ENCODE peak calls at places on chromosomes 16 and 17, in five cellular contexts. One of them, this sample, is unnamed.

GRCh38 chr16:85034591-85035433 is 7.2 kb downstream of the KIAA0513 start:
- DNase-seq in progenitor cell of endocrine pancreas: no peak
- DNase-seq in A549: no peak
- DNase-seq in sigmoid colon: no peak
- DNase-seq in natural killer cell: no peak
- DNase-seq in this sample: no peak

GRCh38 chr17:16470302-16470701 is 21.7 kb downstream of the LRRC75A start:
- DNase-seq in progenitor cell of endocrine pancreas: no peak
- DNase-seq in A549: no peak
- DNase-seq in sigmoid colon: no peak
- DNase-seq in natural killer cell: no peak
- DNase-seq in this sample: no peak

GRCh38 chr17:76716834-76717205 is 6.1 kb upstream of the MXRA7 start:
- DNase-seq in progenitor cell of endocrine pancreas: no peak
- DNase-seq in A549: no peak
- DNase-seq in sigmoid colon: no peak
- DNase-seq in natural killer cell: no peak
- DNase-seq in this sample: peak; percentile 57

GRCh38 chr17:57939797-57940196 is 15.4 kb downstream of the CUEDC1 start:
- DNase-seq in progenitor cell of endocrine pancreas: no peak
- DNase-seq in A549: no peak
- DNase-seq in sigmoid colon: no peak
- DNase-seq in natural killer cell: no peak
- DNase-seq in this sample: no peak

GRCh38 chr16:10213748-10214147 is 31.5 kb upstream of the GRIN2A start:
- DNase-seq in progenitor cell of endocrine pancreas: no peak
- DNase-seq in A549: no peak
- DNase-seq in sigmoid colon: no peak
- DNase-seq in natural killer cell: no peak
- DNase-seq in this sample: no peak

GRCh38 chr16:80407265-80407987 is 133.4 kb upstream of the DYNLRB2 start:
- DNase-seq in progenitor cell of endocrine pancreas: no peak
- DNase-seq in A549: no peak
- DNase-seq in sigmoid colon: no peak
- DNase-seq in natural killer cell: no peak
- DNase-seq in this sample: no peak

GRCh38 chr17:6413073-6413472 is 21.8 kb downstream of the AIPL1 start:
- DNase-seq in progenitor cell of endocrine pancreas: no peak
- DNase-seq in A549: peak; percentile 84
- DNase-seq in sigmoid colon: no peak
- DNase-seq in natural killer cell: no peak
- DNase-seq in this sample: peak; percentile 61

GRCh38 chr17:83109793-83110645 is 30.6 kb downstream of the METRNL start:
- DNase-seq in progenitor cell of endocrine pancreas: no peak
- DNase-seq in A549: peak; percentile 94
- DNase-seq in sigmoid colon: peak; percentile 96
- DNase-seq in natural killer cell: no peak
- DNase-seq in this sample: peak; percentile 96

GRCh38 chr16:1972490-1972877 is 631 bp downstream of the TBL3 start:
- DNase-seq in progenitor cell of endocrine pancreas: no peak
- DNase-seq in A549: no peak
- DNase-seq in sigmoid colon: no peak
- DNase-seq in natural killer cell: no peak
- DNase-seq in this sample: no peak

GRCh38 chr16:3645504-3646347 is 8.8 kb upstream of the DNASE1 start:
- DNase-seq in progenitor cell of endocrine pancreas: no peak
- DNase-seq in A549: no peak
- DNase-seq in sigmoid colon: peak; percentile 34
- DNase-seq in natural killer cell: no peak
- DNase-seq in this sample: no peak

GRCh38 chr16:84662471-84662870 is 14.2 kb downstream of the KLHL36 start:
- DNase-seq in progenitor cell of endocrine pancreas: no peak
- DNase-seq in A549: no peak
- DNase-seq in sigmoid colon: no peak
- DNase-seq in natural killer cell: no peak
- DNase-seq in this sample: no peak

GRCh38 chr16:68366062-68366461 is 55.2 kb downstream of the PRMT7 start:
- DNase-seq in progenitor cell of endocrine pancreas: no peak
- DNase-seq in A549: no peak
- DNase-seq in sigmoid colon: no peak
- DNase-seq in natural killer cell: no peak
- DNase-seq in this sample: no peak

DNA sequence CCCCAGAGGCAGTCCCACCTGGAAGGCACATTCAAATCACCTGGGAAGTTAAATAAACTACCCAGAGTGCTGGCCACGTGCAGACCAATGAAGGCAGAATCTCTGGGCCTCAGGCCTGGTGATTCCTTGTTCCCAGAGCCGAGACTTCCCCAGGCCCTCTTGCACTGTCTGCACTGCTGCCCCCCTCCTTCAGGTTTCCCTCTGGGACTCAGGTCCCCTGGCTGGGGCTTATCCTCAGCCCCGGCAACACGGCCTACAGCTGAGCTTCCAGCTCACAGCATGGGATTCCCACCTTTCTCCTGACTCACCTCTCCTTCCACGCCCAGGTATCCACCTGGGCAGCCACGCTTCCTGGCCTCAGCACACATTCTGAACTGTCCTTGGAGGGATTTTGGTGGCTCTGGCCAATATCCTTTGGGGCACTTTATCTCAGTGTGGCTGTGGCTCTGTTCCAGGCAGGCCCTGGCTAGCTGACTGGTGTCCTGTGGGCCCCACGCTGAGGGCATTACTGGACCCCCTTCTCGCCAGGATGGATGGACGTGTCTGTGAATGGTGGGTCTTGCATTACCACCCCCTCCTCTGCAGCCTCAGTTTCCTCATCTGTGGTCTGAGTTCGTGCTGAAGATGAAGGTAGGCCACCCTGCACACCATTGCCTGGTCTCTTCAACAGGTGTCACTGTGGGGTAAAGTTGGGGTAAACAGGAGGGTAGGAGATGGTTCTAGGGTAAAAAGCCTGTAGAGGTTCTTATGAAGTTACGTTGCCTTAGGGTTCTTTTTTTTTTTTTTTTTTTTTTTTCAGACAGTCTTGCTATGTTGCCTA is 165.7 kb downstream of the IRF8 start:
- DNase-seq in progenitor cell of endocrine pancreas: no peak
- DNase-seq in A549: no peak
- DNase-seq in sigmoid colon: no peak
- DNase-seq in natural killer cell: no peak
- DNase-seq in this sample: no peak
- TF ChIP-seq CTCF in progenitor cell of endocrine pancreas: no peak
- TF ChIP-seq CTCF in A549: no peak
- TF ChIP-seq CTCF in sigmoid colon: no peak
- TF ChIP-seq CTCF in natural killer cell: no peak
- TF ChIP-seq CTCF in this sample: no peak

GRCh38 chr17:37570527-37571093 is 38.6 kb downstream of the SYNRG start:
- DNase-seq in progenitor cell of endocrine pancreas: no peak
- DNase-seq in A549: peak; percentile 87
- DNase-seq in sigmoid colon: no peak
- DNase-seq in natural killer cell: no peak
- DNase-seq in this sample: peak; percentile 90
- TF ChIP-seq CTCF in progenitor cell of endocrine pancreas: peak; percentile 49
- TF ChIP-seq CTCF in A549: peak; percentile 68
- TF ChIP-seq CTCF in sigmoid colon: no peak
- TF ChIP-seq CTCF in natural killer cell: no peak
- TF ChIP-seq CTCF in this sample: peak; percentile 75

GRCh38 chr17:45284176-45285140 is 22.6 kb upstream of the SPATA32 start:
- DNase-seq in progenitor cell of endocrine pancreas: no peak
- DNase-seq in A549: no peak
- DNase-seq in sigmoid colon: peak; percentile 85
- DNase-seq in natural killer cell: no peak
- DNase-seq in this sample: no peak
- TF ChIP-seq CTCF in progenitor cell of endocrine pancreas: peak; percentile 19
- TF ChIP-seq CTCF in A549: peak; percentile 44
- TF ChIP-seq CTCF in sigmoid colon: no peak
- TF ChIP-seq CTCF in natural killer cell: no peak
- TF ChIP-seq CTCF in this sample: no peak

GRCh38 chr17:44832821-44833220 is 2.7 kb upstream of the GJC1 start:
- DNase-seq in progenitor cell of endocrine pancreas: no peak
- DNase-seq in A549: no peak
- DNase-seq in sigmoid colon: no peak
- DNase-seq in natural killer cell: no peak
- DNase-seq in this sample: no peak
- TF ChIP-seq CTCF in progenitor cell of endocrine pancreas: peak; percentile 25
- TF ChIP-seq CTCF in A549: no peak
- TF ChIP-seq CTCF in sigmoid colon: no peak
- TF ChIP-seq CTCF in natural killer cell: no peak
- TF ChIP-seq CTCF in this sample: no peak

GRCh38 chr17:55746466-55746865 is 4.4 kb upstream of the PCTP start:
- DNase-seq in progenitor cell of endocrine pancreas: no peak
- DNase-seq in A549: no peak
- DNase-seq in sigmoid colon: no peak
- DNase-seq in natural killer cell: no peak
- DNase-seq in this sample: no peak

GRCh38 chr17:55747209-55747608 is 3.6 kb upstream of the PCTP start:
- DNase-seq in progenitor cell of endocrine pancreas: no peak
- DNase-seq in A549: no peak
- DNase-seq in sigmoid colon: no peak
- DNase-seq in natural killer cell: no peak
- DNase-seq in this sample: no peak

GRCh38 chr17:55751720-55752250 is 934 bp downstream of the PCTP start:
- DNase-seq in progenitor cell of endocrine pancreas: no peak
- DNase-seq in A549: no peak
- DNase-seq in sigmoid colon: no peak
- DNase-seq in natural killer cell: no peak
- DNase-seq in this sample: no peak

GRCh38 chr17:55749985-55750384 is 866 bp upstream of the PCTP start:
- DNase-seq in progenitor cell of endocrine pancreas: no peak
- DNase-seq in A549: no peak
- DNase-seq in sigmoid colon: no peak
- DNase-seq in natural killer cell: no peak
- DNase-seq in this sample: no peak

DNA sequence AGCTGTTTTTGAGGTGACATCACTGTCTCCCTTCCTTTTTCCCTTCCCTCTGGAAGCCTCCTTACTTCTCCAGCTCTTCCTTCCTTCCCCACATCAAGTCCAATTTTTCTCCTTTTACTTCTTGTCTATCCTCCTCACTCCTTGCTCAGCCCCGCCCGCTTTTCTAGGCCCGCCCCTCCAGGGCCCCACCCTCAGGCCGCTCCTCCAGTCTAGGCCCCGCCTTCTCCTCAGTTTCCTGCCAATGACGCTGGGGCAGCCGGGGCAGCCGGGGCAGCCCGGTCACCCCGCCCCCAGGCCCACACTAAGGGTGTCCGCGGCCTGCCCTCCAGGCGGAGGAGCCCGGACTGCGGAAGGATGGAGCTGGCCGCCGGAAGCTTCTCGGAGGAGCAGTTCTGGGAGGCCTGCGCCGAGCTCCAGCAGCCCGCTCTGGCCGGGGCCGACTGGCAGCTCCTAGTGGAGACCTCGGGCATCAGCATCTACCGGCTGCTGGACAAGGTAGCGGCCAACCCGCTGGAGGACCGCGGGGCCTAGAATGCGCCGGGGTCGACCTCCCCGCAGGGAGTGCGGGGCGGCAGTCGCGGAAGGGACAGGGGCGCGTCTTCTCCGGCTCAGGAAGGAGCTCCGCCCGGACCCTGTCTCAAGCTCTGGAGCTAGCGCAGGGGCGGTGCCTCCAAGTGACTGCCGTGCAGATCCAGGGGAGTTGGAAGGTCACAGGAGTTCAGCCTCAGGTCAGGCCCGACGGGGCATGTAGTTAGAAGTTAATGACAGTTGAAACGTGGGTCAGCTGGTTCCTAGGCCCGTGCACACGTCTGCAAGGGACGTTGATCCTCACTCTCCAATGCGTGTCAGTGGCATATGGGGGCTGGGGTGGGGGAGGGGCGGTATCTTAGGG is at the start of gene PCTP:
- DNase-seq in progenitor cell of endocrine pancreas: peak; percentile 86
- DNase-seq in A549: peak; percentile 91
- DNase-seq in sigmoid colon: peak; percentile 97
- DNase-seq in natural killer cell: peak; percentile 71
- DNase-seq in this sample: peak; percentile 96
- TF ChIP-seq CTCF in progenitor cell of endocrine pancreas: peak; percentile 57
- TF ChIP-seq CTCF in A549: peak; percentile 5
- TF ChIP-seq CTCF in sigmoid colon: no peak
- TF ChIP-seq CTCF in natural killer cell: no peak
- TF ChIP-seq CTCF in this sample: peak; percentile 49

GRCh38 chr17:68601565-68602266 is 549 bp upstream of the FAM20A start:
- DNase-seq in progenitor cell of endocrine pancreas: no peak
- DNase-seq in A549: no peak
- DNase-seq in sigmoid colon: no peak
- DNase-seq in natural killer cell: no peak
- DNase-seq in this sample: no peak

GRCh38 chr17:68602267-68602644 is 1.1 kb upstream of the FAM20A start:
- DNase-seq in progenitor cell of endocrine pancreas: no peak
- DNase-seq in A549: no peak
- DNase-seq in sigmoid colon: no peak
- DNase-seq in natural killer cell: no peak
- DNase-seq in this sample: peak; percentile 20

GRCh38 chr17:68600123-68600880 is 865 bp downstream of the FAM20A start:
- DNase-seq in progenitor cell of endocrine pancreas: peak; percentile 58
- DNase-seq in A549: peak; percentile 36
- DNase-seq in sigmoid colon: no peak
- DNase-seq in natural killer cell: no peak
- DNase-seq in this sample: no peak

GRCh38 chr17:68599873-68600122 is 1.4 kb downstream of the FAM20A start:
- DNase-seq in progenitor cell of endocrine pancreas: no peak
- DNase-seq in A549: no peak
- DNase-seq in sigmoid colon: no peak
- DNase-seq in natural killer cell: no peak
- DNase-seq in this sample: no peak

DNA sequence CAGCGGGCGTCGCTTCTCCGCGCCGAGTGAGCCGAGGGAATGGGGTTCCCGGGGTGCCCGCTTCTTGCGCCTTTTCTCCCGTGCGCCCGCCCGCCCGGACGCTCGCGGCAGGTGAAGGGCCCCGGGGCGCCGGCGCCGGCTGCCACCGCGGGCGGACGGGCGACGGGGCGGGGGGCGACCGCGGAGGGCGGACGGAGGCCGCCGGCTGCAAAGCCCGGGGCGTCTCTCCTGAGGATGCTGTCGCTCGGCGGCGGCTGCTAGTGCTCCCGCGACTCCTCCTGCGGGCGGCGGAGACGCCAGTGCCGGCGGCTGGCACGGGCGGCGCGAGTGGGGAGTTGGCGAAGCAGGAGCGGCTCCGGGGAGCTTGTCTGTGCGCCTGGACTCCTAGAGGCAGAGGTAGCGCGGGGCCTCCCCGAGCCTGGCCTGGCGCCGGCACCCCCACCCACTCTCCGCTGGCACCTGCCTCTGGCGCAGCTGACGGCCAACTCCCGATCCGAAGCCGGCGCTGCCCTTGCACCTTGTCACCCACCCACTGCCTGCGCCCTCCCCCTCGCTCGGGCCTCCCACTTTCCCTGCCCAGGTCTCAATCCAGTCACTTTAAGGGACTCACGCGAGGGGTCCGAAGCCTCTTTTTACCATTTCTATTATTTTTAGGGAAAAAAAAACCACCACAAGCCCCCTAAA is at the start of gene FAM20A:
- DNase-seq in progenitor cell of endocrine pancreas: peak; percentile 50
- DNase-seq in A549: peak; percentile 45
- DNase-seq in sigmoid colon: no peak
- DNase-seq in natural killer cell: no peak
- DNase-seq in this sample: no peak
- TF ChIP-seq CTCF in progenitor cell of endocrine pancreas: no peak
- TF ChIP-seq CTCF in A549: no peak
- TF ChIP-seq CTCF in sigmoid colon: no peak
- TF ChIP-seq CTCF in natural killer cell: no peak
- TF ChIP-seq CTCF in this sample: no peak

GRCh38 chr16:56737539-56737938 is 7.6 kb downstream of the NUP93 start:
- DNase-seq in progenitor cell of endocrine pancreas: no peak
- DNase-seq in A549: no peak
- DNase-seq in sigmoid colon: no peak
- DNase-seq in natural killer cell: no peak
- DNase-seq in this sample: no peak
- TF ChIP-seq CTCF in progenitor cell of endocrine pancreas: no peak
- TF ChIP-seq CTCF in A549: no peak
- TF ChIP-seq CTCF in sigmoid colon: no peak
- TF ChIP-seq CTCF in natural killer cell: no peak
- TF ChIP-seq CTCF in this sample: no peak

This sample was measured in MCF 10A.